ENCODE peak calls at places on chromosomes 2 and 18, in four cellular contexts. R is fibroblast of pulmonary artery, Y is SJSA1, N is IMR-90. Z is an unnamed sample.

GRCh38 chr2:101759162-101759561 is 61.7 kb downstream of the MAP4K4 start:
- DNase-seq in R (peak), Y (peak), N (peak), Z (no peak)

GRCh38 chr2:122166820-122167219 is 411.4 kb downstream of the TSN start:
- DNase-seq in R (no peak), N (no peak), Y (no peak), Z (no peak)

GRCh38 chr2:33782395-33783239 is 183.5 kb upstream of the FAM98A start:
- DNase-seq in Y (no peak), N (no peak), R (no peak), Z (no peak)

GRCh38 chr2:227536445-227536844 is 62.2 kb upstream of the SCYGR2 start:
- DNase-seq in N (no peak), R (peak), Y (no peak), Z (no peak)

GRCh38 chr2:150618215-150618905 is 130.9 kb upstream of the RND3 start:
- DNase-seq in N (peak), R (peak), Y (no peak), Z (no peak)

GRCh38 chr18:49728542-49728941 is 84.8 kb downstream of the ACAA2 start:
- DNase-seq in N (no peak), Y (peak), R (peak), Z (no peak)

GRCh38 chr2:235642446-235643107 is 148.7 kb downstream of the AGAP1 start:
- DNase-seq in R (peak), N (peak), Y (no peak), Z (no peak)

GRCh38 chr2:239293450-239294430 is 107.1 kb downstream of the HDAC4 start:
- DNase-seq in N (no peak), R (no peak), Y (no peak), Z (no peak)

GRCh38 chr2:54483426-54483825 is 27.3 kb downstream of the SPTBN1 start:
- DNase-seq in R (no peak), N (no peak), Y (peak), Z (no peak)

GRCh38 chr2:10031886-10032745 is 11.2 kb upstream of the KLF11 start:
- DNase-seq in R (no peak), Y (no peak), N (no peak), Z (no peak)

GRCh38 chr2:230925879-230926765 is 1.1 kb upstream of the GPR55 start:
- DNase-seq in Y (no peak), R (no peak), N (no peak), Z (peak)

GRCh38 chr2:230922951-230923717 is 1.9 kb downstream of the GPR55 start:
- DNase-seq in Y (no peak), R (no peak), N (no peak), Z (no peak)

GRCh38 chr2:230925443-230925878 is 419 bp upstream of the GPR55 start:
- DNase-seq in Y (no peak), N (no peak), R (no peak), Z (peak)

GRCh38 chr2:230924092-230924469 is 961 bp downstream of the GPR55 start:
- DNase-seq in N (no peak), Y (no peak), R (no peak), Z (no peak)

GRCh38 chr2:230924470-230925341 is at the start of gene GPR55:
- DNase-seq in R (no peak), N (no peak), Y (no peak), Z (peak)
- H3K4me3 ChIP-seq in R (no peak), N (no peak), Y (no peak), Z (no peak)

GRCh38 chr2:200654823-200655222 is 69.0 kb downstream of the AOX1 start:
- DNase-seq in Y (no peak), R (no peak), N (no peak), Z (no peak)

GRCh38 chr2:200655918-200656580 is 70.2 kb downstream of the AOX1 start:
- DNase-seq in R (no peak), N (peak), Y (no peak), Z (no peak)

GRCh38 chr2:200652158-200652557 is 66.3 kb downstream of the AOX1 start:
- DNase-seq in N (peak), Y (no peak), R (no peak), Z (no peak)

GRCh38 chr2:200650195-200650594 is 64.4 kb downstream of the AOX1 start:
- DNase-seq in Y (no peak), R (no peak), N (no peak), Z (no peak)

GRCh38 chr2:200653021-200653420 is 67.2 kb downstream of the AOX1 start:
- DNase-seq in N (no peak), R (no peak), Y (no peak), Z (no peak)
- H3K4me3 ChIP-seq in N (no peak), R (no peak), Y (no peak), Z (no peak)

DNA sequence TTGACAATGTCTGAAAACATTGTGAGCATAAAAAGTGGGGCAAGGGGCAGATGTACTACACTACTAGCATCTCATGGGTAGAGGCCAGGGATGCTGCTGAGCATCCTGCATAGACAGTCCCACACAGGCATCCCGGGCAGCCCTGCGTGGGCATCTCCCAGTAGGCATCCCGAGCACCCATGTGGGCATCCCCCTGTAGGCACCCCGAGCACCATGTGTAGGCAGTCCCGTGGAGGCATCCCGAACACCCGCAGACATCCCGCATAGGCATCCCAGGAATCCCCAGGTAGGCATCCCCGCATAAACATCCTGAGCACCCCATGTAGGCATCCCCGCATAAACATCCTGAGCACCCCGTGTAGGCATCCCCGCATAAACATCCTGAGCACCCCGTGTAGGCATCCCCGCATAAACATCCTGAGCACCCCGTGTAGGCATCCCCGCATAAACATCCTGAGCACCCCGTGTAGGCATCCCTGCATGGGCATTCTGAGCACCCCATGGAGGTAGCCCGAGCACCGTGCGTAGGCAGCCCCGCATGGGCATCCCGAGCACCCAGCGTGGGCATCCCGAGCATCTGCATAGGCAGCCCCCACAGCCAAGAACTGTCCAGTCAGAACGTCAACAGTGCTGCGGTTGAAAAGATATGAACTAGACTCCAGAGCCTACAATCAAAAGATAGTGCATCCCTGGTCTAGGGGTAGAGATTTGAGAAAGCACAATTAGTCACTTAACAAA is 273.5 kb downstream of the NBAS start:
- DNase-seq in N (no peak), R (no peak), Y (no peak), Z (no peak)
- H3K4me3 ChIP-seq in N (no peak), R (no peak), Y (no peak), Z (no peak)

GRCh38 chr2:223722226-223722625 is 115.2 kb downstream of the AP1S3 start:
- DNase-seq in N (no peak), Y (no peak), R (no peak), Z (no peak)
- H3K4me3 ChIP-seq in N (no peak), Y (no peak), R (no peak), Z (no peak)

GRCh38 chr2:44778221-44778654 is 163.3 kb upstream of the SIX3 start:
- DNase-seq in N (no peak), R (peak), Y (no peak), Z (no peak)
- H3K4me3 ChIP-seq in N (no peak), R (no peak), Y (no peak), Z (no peak)

GRCh38 chr2:112073875-112074274 is 18.8 kb downstream of the TMEM87B start:
- DNase-seq in R (no peak), Y (peak), N (peak), Z (no peak)

GRCh38 chr2:112074506-112074905 is 19.4 kb downstream of the TMEM87B start:
- DNase-seq in N (peak), R (peak), Y (no peak), Z (no peak)

GRCh38 chr2:112077814-112078213 is 22.7 kb downstream of the TMEM87B start:
- DNase-seq in Y (no peak), N (no peak), R (no peak), Z (no peak)

GRCh38 chr2:112081262-112081661 is 26.2 kb downstream of the TMEM87B start:
- DNase-seq in Y (no peak), N (peak), R (no peak), Z (no peak)

GRCh38 chr2:112075490-112076260 is 20.6 kb downstream of the TMEM87B start:
- DNase-seq in R (peak), N (peak), Y (peak), Z (no peak)
- H3K4me3 ChIP-seq in R (peak), N (no peak), Y (no peak), Z (no peak)

GRCh38 chr2:112150851-112151250 is 12.7 kb downstream of the FBLN7 start:
- DNase-seq in Y (no peak), R (no peak), N (no peak), Z (peak)
- H3K4me3 ChIP-seq in Y (no peak), R (no peak), N (no peak), Z (no peak)

GRCh38 chr2:73177645-73178255 is 24.6 kb upstream of the NOTO start:
- DNase-seq in Y (no peak), R (no peak), N (no peak), Z (no peak)

GRCh38 chr2:73176881-73177644 is 25.3 kb upstream of the NOTO start:
- DNase-seq in N (peak), R (peak), Y (peak), Z (peak)

GRCh38 chr2:73175663-73176204 is 26.6 kb upstream of the NOTO start:
- DNase-seq in R (peak), N (peak), Y (no peak), Z (peak)

GRCh38 chr2:73174941-73175662 is 27.3 kb upstream of the NOTO start:
- DNase-seq in Y (no peak), N (no peak), R (no peak), Z (no peak)

DNA sequence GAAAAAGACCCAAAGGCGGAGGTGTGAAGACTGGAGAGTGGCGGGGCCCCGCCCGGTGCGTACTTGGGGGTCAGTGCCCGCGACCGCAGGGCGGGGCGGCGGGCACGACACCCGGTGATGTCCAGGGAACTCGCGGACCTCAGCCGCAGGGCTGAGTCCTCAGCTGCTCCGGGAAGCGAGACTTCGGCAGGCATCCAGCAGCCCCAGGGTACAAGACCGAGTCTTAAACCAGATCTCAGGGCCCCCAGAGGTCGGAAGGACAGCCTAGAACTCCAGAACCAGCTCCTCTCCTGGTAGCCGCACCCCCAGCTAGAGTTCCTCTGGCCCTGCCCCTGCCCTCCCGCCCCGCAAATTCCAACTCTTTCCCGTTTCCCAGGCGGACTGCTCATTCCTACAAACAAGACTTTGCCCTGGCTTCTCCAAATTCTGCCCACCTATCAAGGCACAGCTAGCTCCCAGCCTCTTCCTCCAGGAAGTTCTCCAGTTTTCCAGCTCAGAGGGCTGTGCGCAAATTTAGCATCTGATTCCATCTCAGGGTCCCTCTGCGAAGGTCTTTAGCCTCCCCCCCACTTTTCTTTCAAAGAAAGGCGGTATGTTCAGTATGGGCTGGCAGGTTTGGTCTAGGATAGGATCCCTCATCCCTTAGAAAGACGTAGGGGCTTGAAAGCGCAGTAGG is 26.0 kb upstream of the NOTO start:
- DNase-seq in N (no peak), R (peak), Y (no peak), Z (no peak)
- H3K4me3 ChIP-seq in N (no peak), R (peak), Y (no peak), Z (peak)

GRCh38 chr2:199979841-199980628 is 24.7 kb downstream of the MAIP1 start:
- DNase-seq in Y (peak), R (peak), N (peak), Z (peak)
- H3K4me3 ChIP-seq in Y (no peak), R (peak), N (no peak), Z (peak)

Z was measured in coronary artery.